ENCODE peak calls at places on chromosome 21, in eight cellular contexts. L is Karpas-422, O is left lung, K is left ventricle myocardium inferior, U is PC-9, S is stomach, F is breast epithelium, J is body of pancreas. C is an unnamed sample.
A peak's percentile ranks its signal among the peaks of the same experiment; 100 is the strongest.

GRCh38 chr21:39685236-39685635 is 59.7 kb upstream of the IGSF5 start:
- DNase-seq in L (no peak), O (no peak), K (no peak), U (no peak), S (no peak), F (no peak), J (no peak), C (no peak)

GRCh38 chr21:33815153-33815707 is 100.4 kb downstream of the ATP5PO start:
- DNase-seq in L (no peak), O (no peak), K (no peak), U (no peak), S (no peak), F (no peak), J (no peak), C (no peak)

GRCh38 chr21:36700961-36701911 is 2.3 kb downstream of the SIM2 start:
- DNase-seq in L (no peak), O (no peak), K (no peak), U (no peak), S (no peak), F (no peak), J (no peak), C (peak; percentile 41)

GRCh38 chr21:39502631-39503030 is 50.9 kb downstream of the SH3BGR start:
- DNase-seq in L (no peak), O (no peak), K (no peak), U (no peak), S (no peak), F (no peak), J (no peak), C (no peak)

GRCh38 chr21:25273945-25274344 is 333.3 kb downstream of the MRPL39 start:
- DNase-seq in L (no peak), O (no peak), K (no peak), U (no peak), S (no peak), F (no peak), J (no peak), C (no peak)

GRCh38 chr21:44053567-44053966 is 41.5 kb downstream of the TRAPPC10 start:
- DNase-seq in L (no peak), O (no peak), K (no peak), U (no peak), S (no peak), F (no peak), J (no peak), C (no peak)

GRCh38 chr21:37915516-37915915 is 741 bp downstream of the KCNJ6 start:
- DNase-seq in L (no peak), O (no peak), K (no peak), U (no peak), S (no peak), F (no peak), J (no peak), C (no peak)

GRCh38 chr21:39001341-39001740 is 181.9 kb downstream of the PSMG1 start:
- DNase-seq in L (no peak), O (no peak), K (no peak), U (no peak), S (no peak), F (no peak), J (no peak), C (no peak)

GRCh38 chr21:44353200-44353970 is at the start of gene TRPM2:
- DNase-seq in L (no peak), O (peak; percentile 80), K (peak; percentile 72), U (no peak), S (peak; percentile 40), F (no peak), J (no peak), C (peak; percentile 56)

GRCh38 chr21:29305068-29305467 is 6.3 kb downstream of the BACH1 start:
- DNase-seq in L (no peak), O (no peak), K (no peak), U (no peak), S (no peak), F (no peak), J (no peak), C (no peak)
- H3K4me1 ChIP-seq in L (peaks cover 96% of the 10 kb centered on the region), O (peaks cover 95% of the 10 kb centered on the region), K (peaks cover 80% of the 10 kb centered on the region), U (peaks cover 38% of the 10 kb centered on the region), S (peaks cover 80% of the 10 kb centered on the region), F (no peaks in the 10 kb centered on the region), J (peaks cover 76% of the 10 kb centered on the region), C (peaks cover 44% of the 10 kb centered on the region)

DNA sequence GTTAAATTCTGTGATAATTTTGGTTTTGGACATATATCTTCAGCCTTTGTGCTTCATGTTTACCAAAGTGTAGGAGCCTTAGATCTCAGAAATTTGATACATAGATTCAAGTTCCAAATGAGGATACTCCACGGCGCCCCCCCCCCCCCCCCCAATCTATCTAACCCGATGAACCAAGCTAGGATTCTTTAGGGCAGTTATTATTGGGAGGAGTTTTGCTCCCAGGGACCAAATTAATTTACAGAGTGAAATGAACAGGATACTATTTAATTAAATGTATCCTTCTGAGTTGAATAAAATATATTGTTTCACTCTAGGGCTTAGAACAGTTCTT is 3.2 kb downstream of the USP25 start:
- DNase-seq in L (no peak), O (no peak), K (no peak), U (no peak), S (no peak), F (no peak), J (no peak), C (no peak)
- H3K4me1 ChIP-seq in L (peaks cover 24% of the 10 kb centered on the region), O (peaks cover 72% of the 10 kb centered on the region), K (peaks cover 73% of the 10 kb centered on the region), U (peaks cover 16% of the 10 kb centered on the region), S (peaks cover 71% of the 10 kb centered on the region), F (no peaks in the 10 kb centered on the region), J (peaks cover 37% of the 10 kb centered on the region), C (peaks cover 5% of the 10 kb centered on the region)

GRCh38 chr21:42413500-42413899 is 9.8 kb downstream of the UBASH3A start:
- DNase-seq in L (no peak), O (no peak), K (no peak), U (no peak), S (no peak), F (no peak), J (no peak), C (no peak)
- H3K4me1 ChIP-seq in L (peaks cover 8% of the 10 kb centered on the region), O (peaks cover 13% of the 10 kb centered on the region), K (no peaks in the 10 kb centered on the region), U (peaks cover 9% of the 10 kb centered on the region), S (no peaks in the 10 kb centered on the region), F (no peaks in the 10 kb centered on the region), J (no peaks in the 10 kb centered on the region), C (no peaks in the 10 kb centered on the region)

GRCh38 chr21:42311160-42311559 is 4.0 kb downstream of the TFF3 start:
- DNase-seq in L (no peak), O (no peak), K (no peak), U (no peak), S (no peak), F (no peak), J (no peak), C (no peak)
- H3K4me1 ChIP-seq in L (no peaks in the 10 kb centered on the region), O (peaks cover 32% of the 10 kb centered on the region), K (peaks cover 22% of the 10 kb centered on the region), U (no peaks in the 10 kb centered on the region), S (peaks cover 36% of the 10 kb centered on the region), F (no peaks in the 10 kb centered on the region), J (peaks cover 41% of the 10 kb centered on the region), C (no peaks in the 10 kb centered on the region)